ENCODE peak calls at places on chromosome 7, in ten cellular contexts. Z is NCI-H2081 treated with DMSO at 0.1 percent for 48 hours, E is neuronal stem cell, Y is 8988T, J is SK-N-SH, V is GM19239, W is type B pancreatic cell, D is left kidney, F is fibroblast of mammary gland, B is left lobe of liver. K is an unnamed sample.

GRCh38 chr7:5525271-5526189 is 101.9 kb upstream of the TNRC18 start:
- DNase-seq in Z (no peak), E (no peak), Y (no peak), J (peak; percentile 41), V (no peak), W (no peak), D (peak; percentile 66), F (peak; percentile 56), B (no peak), K (no peak)

GRCh38 chr7:54705436-54705835 is 53.6 kb downstream of the SEC61G start:
- DNase-seq in Z (no peak), E (no peak), Y (no peak), J (no peak), V (no peak), W (no peak), D (no peak), F (peak; percentile 68), B (no peak), K (no peak)

GRCh38 chr7:82578430-82578829 is 134.9 kb upstream of the CACNA2D1 start:
- DNase-seq in Z (no peak), E (no peak), Y (no peak), J (no peak), V (no peak), W (no peak), D (no peak), F (peak; percentile 47), B (no peak), K (no peak)

GRCh38 chr7:44748948-44749731 is 493 bp downstream of the ZMIZ2 start:
- DNase-seq in Z (no peak), E (no peak), Y (no peak), J (peak; percentile 67), V (no peak), W (no peak), D (peak; percentile 64), F (no peak), B (no peak), K (no peak)

GRCh38 chr7:96300487-96300886 is 21.4 kb downstream of the SLC25A13 start:
- DNase-seq in Z (no peak), E (no peak), Y (no peak), J (no peak), V (no peak), W (no peak), D (no peak), F (no peak), B (no peak), K (no peak)

GRCh38 chr7:144827581-144828139 is 8.2 kb downstream of the TPK1 start:
- DNase-seq in Z (no peak), E (no peak), Y (no peak), J (no peak), V (no peak), W (no peak), D (peak; percentile 72), F (peak; percentile 90), B (no peak), K (no peak)

GRCh38 chr7:20197837-20198236 is 19.3 kb downstream of the MACC1 start:
- DNase-seq in Z (no peak), E (no peak), Y (no peak), J (peak; percentile 34), V (no peak), W (no peak), D (no peak), F (no peak), B (no peak), K (no peak)

GRCh38 chr7:122588621-122589020 is 110.3 kb downstream of the RNF133 start:
- DNase-seq in Z (no peak), E (no peak), Y (no peak), J (no peak), V (no peak), W (no peak), D (no peak), F (peak; percentile 90), B (no peak), K (no peak)

GRCh38 chr7:96009162-96009561 is 236.8 kb downstream of the DYNC1I1 start:
- DNase-seq in Z (no peak), E (no peak), Y (no peak), J (no peak), V (no peak), W (no peak), D (no peak), F (no peak), B (no peak), K (no peak)

K was measured in effector CD4-positive, alpha-beta T cell.